ENCODE peak calls at places on chromosomes 5 and 9, in nine cellular contexts. K is frontal cortex; L is T follicular helper cell; H is T-cell; M is ovary; P is MM.1S; V is activated CD8-positive, alpha-beta memory T cell treated with anti-CD3 and anti-CD28 coated beads, Interleukin-2, amount 50 U/mL, for 4 hours; A is COR-L47; Z is GM12864. W is an unnamed sample.

GRCh38 chr5:62582198-62582597 is 3.6 kb downstream of the LRRC70 start:
- DNase-seq in L (no peak), P (no peak), K (no peak), A (no peak), M (no peak), Z (no peak), H (no peak), V (no peak), W (no peak)

GRCh38 chr5:157649091-157649490 is 3.1 kb downstream of the SOX30 start:
- DNase-seq in H (no peak), M (no peak), P (no peak), K (no peak), Z (no peak), V (no peak), L (no peak), A (no peak), W (no peak)

GRCh38 chr5:173670791-173671120 is 54.3 kb upstream of the BOD1 start:
- DNase-seq in V (no peak), A (no peak), L (no peak), Z (no peak), H (no peak), M (no peak), P (no peak), K (no peak), W (no peak)

GRCh38 chr5:153572393-153572930 is 82.0 kb downstream of the GRIA1 start:
- DNase-seq in M (no peak), Z (no peak), A (no peak), L (no peak), V (no peak), P (no peak), K (no peak), H (no peak), W (no peak)

GRCh38 chr5:153905214-153905613 is 133.5 kb downstream of the FAM114A2 start:
- DNase-seq in M (no peak), L (no peak), V (no peak), A (no peak), K (no peak), Z (no peak), H (no peak), P (no peak), W (no peak)

GRCh38 chr9:22158983-22159382 is 149.9 kb upstream of the CDKN2B start:
- DNase-seq in L (no peak), K (no peak), P (no peak), V (no peak), Z (no peak), H (no peak), A (no peak), M (peak; percentile 66), W (peak; percentile 15)

GRCh38 chr5:83701886-83702285 is 18.8 kb downstream of the HAPLN1 start:
- DNase-seq in M (no peak), K (no peak), V (no peak), H (no peak), L (no peak), A (no peak), P (no peak), Z (no peak), W (no peak)

GRCh38 chr5:104540448-104540847 is 977.9 kb upstream of the NUDT12 start:
- DNase-seq in H (no peak), M (peak; percentile 16), L (no peak), K (no peak), V (no peak), A (peak; percentile 78), Z (no peak), P (no peak), W (no peak)

GRCh38 chr5:74281191-74281590 is 359.3 kb downstream of the ENC1 start:
- DNase-seq in M (no peak), H (no peak), K (no peak), A (peak; percentile 28), P (no peak), V (no peak), L (no peak), Z (no peak), W (no peak)

GRCh38 chr5:125058185-125058826 is 311.9 kb upstream of the ZNF608 start:
- DNase-seq in V (no peak), P (no peak), H (no peak), Z (no peak), A (peak; percentile 65), L (no peak), M (no peak), K (no peak), W (no peak)

GRCh38 chr9:92710368-92710767 is 40.4 kb upstream of the IPPK start:
- DNase-seq in V (no peak), A (no peak), H (no peak), K (no peak), M (no peak), P (no peak), L (no peak), Z (no peak), W (no peak)

GRCh38 chr5:150155258-150156032 is at the start of gene PDGFRB:
- DNase-seq in Z (no peak), H (peak; percentile 58), L (no peak), V (peak; percentile 65), K (peak; percentile 77), M (peak; percentile 97), P (peak; percentile 24), A (peak; percentile 39), W (no peak)

GRCh38 chr9:129343697-129344375 is 165.8 kb upstream of the IER5L start:
- DNase-seq in Z (no peak), L (no peak), A (no peak), V (no peak), P (no peak), K (no peak), M (peak; percentile 62), H (no peak), W (no peak)

GRCh38 chr9:89922099-89922498 is 317.3 kb downstream of the GADD45G start:
- DNase-seq in Z (no peak), V (no peak), H (no peak), P (no peak), L (no peak), K (no peak), M (no peak), A (no peak), W (no peak)

GRCh38 chr9:111501648-111502047 is 17.5 kb upstream of the ECPAS start:
- DNase-seq in V (no peak), M (no peak), Z (no peak), K (no peak), A (no peak), H (no peak), P (no peak), L (no peak), W (no peak)

GRCh38 chr9:95268681-95269080 is 48.8 kb downstream of the FANCC start:
- DNase-seq in L (no peak), V (no peak), P (peak; percentile 21), Z (peak; percentile 12), K (peak; percentile 35), M (no peak), A (peak; percentile 72), H (no peak), W (no peak)

GRCh38 chr5:33257807-33258491 is 182.8 kb upstream of the TARS1 start:
- DNase-seq in K (peak; percentile 12), M (no peak), P (no peak), L (no peak), Z (no peak), H (no peak), V (no peak), A (no peak), W (no peak)

GRCh38 chr9:130391863-130392262 is 52.9 kb upstream of the ASS1 start:
- DNase-seq in P (no peak), M (no peak), A (no peak), H (no peak), Z (no peak), V (no peak), L (no peak), K (no peak), W (no peak)

GRCh38 chr5:150317048-150318003 is 14.6 kb upstream of the ARSI start:
- DNase-seq in L (no peak), Z (peak; percentile 8), H (no peak), P (no peak), M (peak; percentile 43), K (no peak), V (no peak), A (no peak), W (no peak)

GRCh38 chr5:34959323-34959722 is 30.0 kb downstream of the DNAJC21 start:
- DNase-seq in K (no peak), L (no peak), M (no peak), A (no peak), H (no peak), P (peak; percentile 86), V (no peak), Z (peak; percentile 75), W (no peak)

GRCh38 chr9:137804908-137805356 is 72.7 kb upstream of the CACNA1B start:
- DNase-seq in M (no peak), Z (no peak), A (no peak), H (no peak), K (no peak), P (no peak), L (no peak), V (no peak), W (no peak)

GRCh38 chr5:143086851-143087637 is 316.4 kb downstream of the NR3C1 start:
- DNase-seq in K (no peak), L (no peak), Z (no peak), H (no peak), M (no peak), A (no peak), V (no peak), P (no peak), W (no peak)

GRCh38 chr9:136921718-136922117 is 22.8 kb downstream of the FBXW5 start:
- DNase-seq in V (no peak), L (no peak), P (no peak), Z (no peak), K (no peak), H (no peak), M (no peak), A (no peak), W (no peak)

GRCh38 chr5:124546643-124547042 is 199.8 kb downstream of the ZNF608 start:
- DNase-seq in K (no peak), L (no peak), Z (no peak), M (no peak), A (no peak), H (no peak), V (no peak), P (no peak), W (no peak)

GRCh38 chr5:132915681-132916080 is 42.2 kb downstream of the LEAP2 start:
- DNase-seq in M (no peak), L (no peak), K (no peak), A (no peak), H (no peak), V (no peak), Z (no peak), P (peak; percentile 70), W (no peak)

GRCh38 chr5:96648598-96648997 is 13.6 kb upstream of the CAST start:
- DNase-seq in P (no peak), Z (no peak), K (no peak), H (no peak), V (no peak), L (no peak), M (no peak), A (no peak), W (no peak)

GRCh38 chr9:36560813-36561212 is 11.9 kb upstream of the MELK start:
- DNase-seq in P (no peak), K (no peak), V (no peak), M (no peak), H (no peak), A (no peak), L (no peak), Z (no peak), W (no peak)

GRCh38 chr5:157116483-157116954 is 7.7 kb upstream of the HAVCR2 start:
- DNase-seq in A (no peak), K (no peak), H (no peak), L (no peak), Z (no peak), M (no peak), P (no peak), V (no peak), W (no peak)

GRCh38 chr9:112717669-112718331 is at the start of gene INIP:
- DNase-seq in H (peak; percentile 98), L (peak; percentile 96), A (peak; percentile 98), P (peak; percentile 99), M (peak; percentile 92), Z (peak; percentile 93), K (peak; percentile 93), V (peak; percentile 98), W (peak; percentile 91)

GRCh38 chr9:108842610-108843295 is 13.0 kb downstream of the ACTL7B start:
- DNase-seq in Z (no peak), V (no peak), H (no peak), P (no peak), M (no peak), L (no peak), A (no peak), K (no peak), W (peak; percentile 35)

GRCh38 chr9:134372621-134373267 is 46.5 kb downstream of the RXRA start:
- DNase-seq in M (no peak), A (no peak), Z (no peak), V (no peak), P (no peak), H (no peak), K (no peak), L (no peak), W (no peak)

W was measured in KG1.